ENCODE peak calls at places on chromosomes 7 and 10, in four cellular contexts. V is brain microvascular endothelial cell, X is astrocyte, U is ascending aorta. I is an unnamed sample.

GRCh38 chr10:126509211-126509610 is 120.9 kb upstream of the ADAM12 start:
- DNase-seq in U (no peak), V (no peak), X (no peak), I (peak; percentile 30)

GRCh38 chr10:122954731-122955050 is 664 bp upstream of the C10orf88 start:
- DNase-seq in V (no peak), U (no peak), X (no peak), I (no peak)

GRCh38 chr7:28862876-28863275 is 95.3 kb downstream of the TRIL start:
- DNase-seq in V (peak; percentile 75), X (peak; percentile 55), U (no peak), I (no peak)

GRCh38 chr10:126210051-126210651 is 178.1 kb downstream of the ADAM12 start:
- DNase-seq in X (no peak), U (no peak), V (no peak), I (no peak)

GRCh38 chr10:17290226-17290625 is 62.2 kb downstream of the VIM start:
- DNase-seq in U (no peak), V (no peak), X (peak; percentile 2), I (peak; percentile 53)

GRCh38 chr10:47378606-47379444 is 5.3 kb downstream of the ZNF488 start:
- DNase-seq in V (no peak), X (no peak), U (peak; percentile 30), I (no peak)

GRCh38 chr10:133159950-133160812 is at the start of gene KNDC1:
- DNase-seq in X (no peak), V (no peak), U (no peak), I (no peak)

GRCh38 chr7:80622531-80622930 is 15.9 kb upstream of the CD36 start:
- DNase-seq in X (peak; percentile 76), V (no peak), U (no peak), I (peak; percentile 58)

GRCh38 chr7:91759205-91759863 is 121.2 kb downstream of the MTERF1 start:
- DNase-seq in U (no peak), X (peak; percentile 22), V (peak; percentile 85), I (peak; percentile 89)

GRCh38 chr7:86049910-86050309 is 593.8 kb upstream of the GRM3 start:
- DNase-seq in V (no peak), U (no peak), X (no peak), I (no peak)

GRCh38 chr10:71521504-71522290 is 125.0 kb downstream of the CDH23 start:
- DNase-seq in V (peak; percentile 9), X (no peak), U (no peak), I (peak; percentile 45)

GRCh38 chr10:124621637-124622036 is 122.5 kb downstream of the FAM53B start:
- DNase-seq in X (no peak), U (no peak), V (no peak), I (no peak)

GRCh38 chr10:24456319-24456718 is 247.4 kb downstream of the KIAA1217 start:
- DNase-seq in X (peak; percentile 98), U (no peak), V (peak; percentile 97), I (peak; percentile 98)

GRCh38 chr7:90155206-90155605 is 937 bp downstream of the STEAP1 start:
- DNase-seq in X (no peak), V (no peak), U (no peak), I (peak; percentile 20)

GRCh38 chr7:434891-435486 is 84.7 kb downstream of the PDGFA start:
- DNase-seq in U (no peak), V (no peak), X (no peak), I (no peak)

GRCh38 chr10:103703941-103704919 is 151.1 kb downstream of the SH3PXD2A start:
- DNase-seq in V (no peak), X (no peak), U (no peak), I (no peak)

GRCh38 chr7:19698331-19698730 is 10.5 kb downstream of the POLR1F start:
- DNase-seq in V (no peak), X (no peak), U (no peak), I (no peak)

GRCh38 chr7:108149908-108150307 is 19.7 kb upstream of the LAMB4 start:
- DNase-seq in V (no peak), U (no peak), X (no peak), I (no peak)

GRCh38 chr10:10599994-10600393 is 417.7 kb upstream of the CELF2 start:
- DNase-seq in V (no peak), X (no peak), U (no peak), I (no peak)

GRCh38 chr7:8590791-8591190 is 157.4 kb downstream of the NXPH1 start:
- DNase-seq in X (no peak), U (no peak), V (no peak), I (no peak)

GRCh38 chr7:36937754-36938551 is 213.7 kb upstream of the AOAH start:
- DNase-seq in V (no peak), X (no peak), U (no peak), I (no peak)
- TF ChIP-seq CTCF in V (no peak), X (no peak), U (no peak), I (no peak)

GRCh38 chr7:157013101-157013500 is 2.6 kb upstream of the MNX1 start:
- DNase-seq in V (no peak), U (no peak), X (no peak), I (no peak)

GRCh38 chr7:157010588-157011332 is at the start of gene MNX1:
- DNase-seq in V (no peak), U (no peak), X (no peak), I (peak; percentile 13)

GRCh38 chr7:157012113-157012547 is 1.7 kb upstream of the MNX1 start:
- DNase-seq in U (no peak), V (no peak), X (no peak), I (no peak)

GRCh38 chr7:157009778-157010587 is 480 bp downstream of the MNX1 start:
- DNase-seq in U (no peak), V (no peak), X (no peak), I (no peak)

GRCh38 chr7:157011333-157012112 is 1.1 kb upstream of the MNX1 start:
- DNase-seq in X (no peak), V (no peak), U (no peak), I (no peak)
- H3K4me3 ChIP-seq in X (no peak overlapping the region), V (no peak overlapping the region), U (peak overlapping the region; percentile 61), I (peak overlapping the region; percentile 49)

DNA sequence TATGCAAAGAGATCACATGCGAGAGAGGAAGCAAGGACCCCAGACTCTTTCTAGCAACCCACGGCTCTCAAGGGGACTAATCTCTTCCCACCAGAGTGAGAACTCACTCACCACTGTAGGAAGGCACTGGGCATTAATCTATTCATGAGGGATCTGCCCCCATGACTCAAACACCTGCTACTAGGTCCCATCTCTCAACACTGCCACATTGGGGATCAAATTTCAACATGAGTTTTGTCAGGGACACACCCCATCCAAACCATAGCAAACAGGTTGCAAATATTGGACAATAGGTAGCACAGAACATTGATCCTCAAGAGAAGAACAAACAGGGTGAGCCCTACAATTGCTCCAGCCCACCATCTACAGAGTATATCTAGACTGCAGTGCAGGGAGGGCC is 740.6 kb downstream of the LRMDA start:
- DNase-seq in V (no peak), X (no peak), U (no peak), I (no peak)
- TF ChIP-seq CTCF in V (no peak), X (no peak), U (no peak), I (no peak)

GRCh38 chr10:132061030-132061429 is 4.7 kb upstream of the JAKMIP3 start:
- DNase-seq in U (no peak), X (no peak), V (no peak), I (no peak)

GRCh38 chr10:132058793-132059759 is 6.7 kb upstream of the JAKMIP3 start:
- DNase-seq in V (no peak), U (peak; percentile 52), X (no peak), I (no peak)

GRCh38 chr10:132061465-132062180 is 4.1 kb upstream of the JAKMIP3 start:
- DNase-seq in V (no peak), U (no peak), X (no peak), I (no peak)

GRCh38 chr10:132058111-132058745 is 7.5 kb upstream of the JAKMIP3 start:
- DNase-seq in X (no peak), V (no peak), U (no peak), I (no peak)

GRCh38 chr10:132059760-132060508 is 5.8 kb upstream of the JAKMIP3 start:
- DNase-seq in V (no peak), U (peak; percentile 8), X (no peak), I (no peak)
- H3K4me3 ChIP-seq in V (no peak overlapping the region), U (no peak overlapping the region), X (no peak overlapping the region), I (no peak overlapping the region)

I was measured in bronchial epithelial cell.